ENCODE peak calls at places on chromosome 2, in six cellular contexts. B is IMR-90, Y is ovary, S is heart right ventricle, N is HepG2, I is mucosa of descending colon. M is an unnamed sample. For H3K9me3 and H3K4me1, the result is how much of the 10 kb centered on the place peaks cover.

GRCh38 chr2:235592430-235592829 is 98.6 kb downstream of the AGAP1 start:
- DNase-seq in B (no peak), Y (no peak), S (no peak), N (no peak), I (no peak), M (no peak)

GRCh38 chr2:184945306-184945705 is 347.0 kb downstream of the ZNF804A start:
- DNase-seq in B (no peak), Y (no peak), S (no peak), N (no peak), I (no peak), M (no peak)

GRCh38 chr2:167294775-167295140 is 406.5 kb downstream of the XIRP2 start:
- DNase-seq in B (peak), Y (no peak), S (no peak), N (no peak), I (no peak), M (no peak)

GRCh38 chr2:171174075-171174474 is 13.4 kb upstream of the TLK1 start:
- DNase-seq in B (no peak), Y (no peak), S (no peak), N (no peak), I (no peak), M (no peak)

GRCh38 chr2:199147216-199147615 is 310.5 kb downstream of the SATB2 start:
- DNase-seq in B (no peak), Y (no peak), S (no peak), N (no peak), I (no peak), M (no peak)

GRCh38 chr2:88500691-88501090 is 48.2 kb upstream of the FOXI3 start:
- DNase-seq in B (no peak), Y (no peak), S (no peak), N (no peak), I (no peak), M (no peak)

GRCh38 chr2:226117506-226118065 is 682.0 kb downstream of the IRS1 start:
- DNase-seq in B (peak), Y (no peak), S (no peak), N (no peak), I (no peak), M (no peak)

GRCh38 chr2:101089419-101089818 is 61.8 kb downstream of the TBC1D8 start:
- DNase-seq in B (no peak), Y (no peak), S (no peak), N (no peak), I (no peak), M (no peak)

GRCh38 chr2:64259301-64259700 is 115.1 kb upstream of the PELI1 start:
- DNase-seq in B (no peak), Y (no peak), S (peak), N (no peak), I (no peak), M (no peak)

GRCh38 chr2:71700041-71700879 is 246.9 kb downstream of the DYSF start:
- DNase-seq in B (no peak), Y (no peak), S (no peak), N (no peak), I (no peak), M (no peak)

GRCh38 chr2:37376421-37377186 is 32.2 kb downstream of the QPCT start:
- DNase-seq in B (peak), Y (no peak), S (peak), N (no peak), I (peak), M (no peak)

GRCh38 chr2:181573140-181573736 is 83.7 kb downstream of the CERKL start:
- DNase-seq in B (peak), Y (no peak), S (no peak), N (peak), I (peak), M (no peak)

GRCh38 chr2:203021986-203022385 is 7.3 kb downstream of the NBEAL1 start:
- DNase-seq in B (no peak), Y (no peak), S (no peak), N (no peak), I (no peak), M (no peak)

GRCh38 chr2:232328038-232328435 is 50.5 kb upstream of the ALPP start:
- DNase-seq in B (no peak), Y (no peak), S (no peak), N (no peak), I (no peak), M (peak)

GRCh38 chr2:148978736-148979135 is 59.8 kb upstream of the LYPD6B start:
- DNase-seq in B (no peak), Y (no peak), S (no peak), N (no peak), I (no peak), M (no peak)

GRCh38 chr2:98086491-98087446 is at the start of gene VWA3B:
- DNase-seq in B (no peak), Y (peak), S (peak), N (no peak), I (peak), M (peak)

GRCh38 chr2:60926751-60927568 is 45.6 kb downstream of the REL start:
- DNase-seq in B (peak), Y (no peak), S (no peak), N (no peak), I (peak), M (no peak)

GRCh38 chr2:130864830-130865229 is 28.1 kb downstream of the ARHGEF4 start:
- DNase-seq in B (peak), Y (no peak), S (no peak), N (no peak), I (peak), M (peak)

GRCh38 chr2:160467086-160467485 is 26.5 kb downstream of the RBMS1 start:
- DNase-seq in B (no peak), Y (no peak), S (no peak), N (no peak), I (no peak), M (no peak)

GRCh38 chr2:58137221-58137620 is 90.6 kb downstream of the VRK2 start:
- DNase-seq in B (peak), Y (no peak), S (no peak), N (no peak), I (no peak), M (no peak)

GRCh38 chr2:19648583-19648982 is 253.2 kb downstream of the TTC32 start:
- DNase-seq in B (peak), Y (no peak), S (peak), N (no peak), I (no peak), M (no peak)

GRCh38 chr2:67854798-67855197 is 208.0 kb downstream of the C1D start:
- DNase-seq in B (no peak), Y (no peak), S (no peak), N (no peak), I (no peak), M (no peak)

GRCh38 chr2:156320491-156320896 is 12.0 kb downstream of the NR4A2 start:
- DNase-seq in B (peak), Y (peak), S (peak), N (no peak), I (peak), M (no peak)

GRCh38 chr2:73970850-73971471 is 13.7 kb upstream of the TET3 start:
- DNase-seq in B (no peak), Y (peak), S (peak), N (peak), I (peak), M (no peak)

GRCh38 chr2:15984367-15985255 is 44.3 kb downstream of the MYCN start:
- DNase-seq in B (no peak), Y (no peak), S (peak), N (no peak), I (no peak), M (no peak)

GRCh38 chr2:70668911-70669310 is 99.1 kb downstream of the ADD2 start:
- DNase-seq in B (no peak), Y (no peak), S (no peak), N (no peak), I (no peak), M (no peak)

GRCh38 chr2:225416616-225417367 is 17.3 kb downstream of the NYAP2 start:
- DNase-seq in B (no peak), Y (no peak), S (no peak), N (no peak), I (no peak), M (no peak)

GRCh38 chr2:208062113-208062512 is 36.8 kb upstream of the PLEKHM3 start:
- DNase-seq in B (peak), Y (no peak), S (no peak), N (peak), I (peak), M (peak)

GRCh38 chr2:85655961-85656403 is 12.0 kb downstream of the SFTPB start:
- DNase-seq in B (peak), Y (no peak), S (no peak), N (no peak), I (no peak), M (no peak)

GRCh38 chr2:196538189-196538588 is 101.3 kb upstream of the CCDC150 start:
- DNase-seq in B (no peak), Y (no peak), S (no peak), N (no peak), I (no peak), M (no peak)

GRCh38 chr2:235098736-235099494 is 147.1 kb downstream of the SH3BP4 start:
- DNase-seq in B (peak), Y (no peak), S (no peak), N (no peak), I (no peak), M (no peak)

GRCh38 chr2:148614332-148615049 is 30.1 kb upstream of the EPC2 start:
- DNase-seq in B (peak), Y (no peak), S (no peak), N (no peak), I (peak), M (peak)

GRCh38 chr2:207167129-207167923 is 1.6 kb upstream of the KLF7 start:
- DNase-seq in B (peak), Y (no peak), S (no peak), N (peak), I (peak), M (no peak)

GRCh38 chr2:218026676-218027425 is 24.1 kb upstream of the TNS1 start:
- DNase-seq in B (no peak), Y (no peak), S (no peak), N (no peak), I (peak), M (peak)

GRCh38 chr2:50995610-50996009 is 36.3 kb downstream of the NRXN1 start:
- DNase-seq in B (peak), Y (no peak), S (no peak), N (no peak), I (peak), M (no peak)

GRCh38 chr2:240238201-240238600 is 97.7 kb upstream of the OTOS start:
- DNase-seq in B (peak), Y (no peak), S (no peak), N (no peak), I (no peak), M (no peak)

GRCh38 chr2:3595985-3596384 is 1.1 kb downstream of the COLEC11 start:
- DNase-seq in B (no peak), Y (no peak), S (no peak), N (no peak), I (no peak), M (no peak)
- H3K4me3 ChIP-seq in B (no peak), Y (no peak), S (no peak), N (no peak), I (no peak), M (no peak)

DNA sequence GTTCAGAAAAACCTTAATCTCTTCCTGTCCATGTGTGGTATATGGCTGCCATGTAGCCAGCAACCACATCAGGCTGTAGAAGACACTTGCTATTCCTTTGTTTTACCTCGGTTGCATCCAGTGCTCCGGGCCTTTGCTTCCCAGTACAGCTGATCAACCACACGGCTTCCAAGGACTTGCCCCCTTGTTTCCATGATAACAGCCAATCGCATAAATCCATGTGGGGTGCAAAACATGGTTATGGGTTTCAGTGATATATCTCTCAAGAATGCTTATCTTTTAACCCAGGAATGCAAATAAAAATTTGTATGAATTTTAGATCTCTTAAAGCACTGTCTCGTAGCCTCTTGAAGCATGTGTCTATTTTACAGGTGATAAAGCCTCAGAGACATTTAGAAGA is 118.3 kb downstream of the MGAT5 start:
- DNase-seq in B (peak), Y (no peak), S (no peak), N (no peak), I (no peak), M (no peak)
- H3K9me3 ChIP-seq in B (under half), Y (under half), S (under half), N (under half), I (under half), M (under half)

GRCh38 chr2:120568089-120568974 is 167.3 kb upstream of the GLI2 start:
- DNase-seq in B (no peak), Y (no peak), S (no peak), N (no peak), I (no peak), M (no peak)
- H3K4me1 ChIP-seq in B (under half), Y (under half), S (under half), N (half or more), I (under half), M (under half)

GRCh38 chr2:35168351-35168750 is 1187.2 kb upstream of the CRIM1 start:
- DNase-seq in B (no peak), Y (no peak), S (no peak), N (no peak), I (no peak), M (no peak)
- H3K4me3 ChIP-seq in B (no peak), Y (no peak), S (no peak), N (no peak), I (no peak), M (no peak)

GRCh38 chr2:30522421-30522820 is 75.4 kb downstream of the LCLAT1 start:
- DNase-seq in B (no peak), Y (no peak), S (no peak), N (no peak), I (no peak), M (no peak)
- H3K9me3 ChIP-seq in B (under half), Y (under half), S (under half), N (under half), I (under half), M (under half)